ENCODE peak calls at places on chromosomes 6 and 20, in seven cellular contexts. X is H9, A is IMR-90, O is neuronal stem cell, D is H1, S is mesenchymal stem cell, H is trophoblast cell. E is an unnamed sample.

GRCh38 chr6:153096031-153096430 is 35.1 kb downstream of the RGS17 start:
- DNase-seq in X (no peak), A (no peak), O (no peak), D (no peak), S (peak; percentile 66), H (no peak), E (no peak)

GRCh38 chr20:53032021-53033001 is 60.2 kb downstream of the TSHZ2 start:
- DNase-seq in X (no peak), A (peak; percentile 25), O (no peak), D (no peak), S (peak; percentile 95), H (peak; percentile 63), E (no peak)

GRCh38 chr6:115120394-115120793 is 777.6 kb upstream of the HS3ST5 start:
- DNase-seq in X (no peak), A (no peak), O (no peak), D (no peak), S (no peak), H (no peak), E (no peak)

GRCh38 chr20:56517211-56517610 is 7.3 kb upstream of the FAM209A start:
- DNase-seq in X (no peak), A (no peak), O (no peak), D (no peak), S (no peak), H (no peak), E (no peak)

GRCh38 chr20:63740070-63740500 is 509 bp downstream of the SLC2A4RG start:
- DNase-seq in X (peak; percentile 32), A (peak; percentile 7), O (peak; percentile 59), D (peak; percentile 57), S (peak; percentile 38), H (no peak), E (peak; percentile 44)

GRCh38 chr20:31717478-31717946 is 5.2 kb downstream of the BCL2L1 start:
- DNase-seq in X (no peak), A (no peak), O (no peak), D (no peak), S (no peak), H (no peak), E (no peak)

GRCh38 chr20:19699132-19699971 is 58.7 kb upstream of the RIN2 start:
- DNase-seq in X (no peak), A (peak; percentile 87), O (no peak), D (no peak), S (peak; percentile 94), H (peak; percentile 71), E (peak; percentile 79)

GRCh38 chr20:31638816-31639215 is 1.1 kb downstream of the COX4I2 start:
- DNase-seq in X (no peak), A (no peak), O (no peak), D (no peak), S (no peak), H (no peak), E (no peak)

GRCh38 chr20:59134182-59134581 is 29.4 kb upstream of the ZNF831 start:
- DNase-seq in X (no peak), A (no peak), O (no peak), D (no peak), S (no peak), H (no peak), E (no peak)

GRCh38 chr20:59138114-59138602 is 25.5 kb upstream of the ZNF831 start:
- DNase-seq in X (no peak), A (no peak), O (no peak), D (no peak), S (no peak), H (no peak), E (no peak)

GRCh38 chr20:59137532-59137931 is 26.1 kb upstream of the ZNF831 start:
- DNase-seq in X (no peak), A (no peak), O (no peak), D (no peak), S (no peak), H (no peak), E (no peak)

GRCh38 chr20:59136027-59136426 is 27.6 kb upstream of the ZNF831 start:
- DNase-seq in X (no peak), A (no peak), O (no peak), D (no peak), S (no peak), H (no peak), E (no peak)

DNA sequence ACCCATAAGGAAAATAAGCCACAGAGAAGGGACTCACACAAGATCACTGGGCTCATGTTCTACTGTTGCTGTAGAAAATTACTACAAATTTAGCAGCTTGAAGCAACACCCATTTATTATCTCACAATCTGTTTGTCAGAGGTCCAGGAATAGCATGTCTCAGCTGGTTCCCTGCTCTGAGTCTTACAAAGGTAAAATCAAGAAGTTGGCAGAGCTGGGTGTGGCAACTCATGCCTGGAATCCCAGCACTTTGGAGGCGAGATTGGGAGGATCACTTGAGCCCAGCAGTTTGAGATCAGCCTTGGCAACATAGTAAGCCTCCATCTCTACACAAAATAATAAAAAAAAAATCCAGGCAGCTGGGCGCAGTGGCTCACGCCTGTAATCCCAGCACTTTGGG is 28.5 kb upstream of the ZNF831 start:
- DNase-seq in X (no peak), A (no peak), O (no peak), D (no peak), S (no peak), H (no peak), E (no peak)
- H3K79me1 ChIP-seq in X (no peaks in the 10 kb centered on the region), A (no peaks in the 10 kb centered on the region), O (no peaks in the 10 kb centered on the region), D (no peaks in the 10 kb centered on the region), S (no peaks in the 10 kb centered on the region), H (no peaks in the 10 kb centered on the region), E (no peaks in the 10 kb centered on the region)

DNA sequence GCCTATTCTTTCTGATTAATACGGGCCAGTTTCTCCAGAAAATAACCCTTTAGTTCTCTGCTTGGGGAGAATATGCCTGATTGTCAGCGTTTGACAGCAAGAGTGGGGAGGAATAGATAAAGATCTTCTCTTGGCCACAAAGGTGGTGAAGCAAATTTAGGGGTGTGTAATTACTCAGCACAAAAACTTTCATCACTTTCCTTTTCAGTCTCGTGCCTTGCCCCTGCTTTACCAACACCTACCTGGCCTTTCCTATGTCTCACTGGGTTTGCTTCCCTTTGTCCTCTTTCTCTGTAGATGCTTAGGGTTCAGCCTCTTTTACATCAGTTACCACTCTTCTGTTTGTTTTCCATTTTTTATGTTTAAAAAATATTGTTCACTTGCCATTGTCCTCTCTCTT is 99.2 kb downstream of the MCHR2 start:
- DNase-seq in X (no peak), A (no peak), O (no peak), D (no peak), S (no peak), H (no peak), E (peak; percentile 3)
- H4K8ac ChIP-seq in X (no peak overlapping the region), A (no peak overlapping the region), O (no peak overlapping the region), D (no peak overlapping the region), S (no peak overlapping the region), H (no peak overlapping the region), E (no peak overlapping the region)

GRCh38 chr20:13425401-13425800 is 204.3 kb downstream of the ISM1 start:
- DNase-seq in X (no peak), A (no peak), O (no peak), D (no peak), S (no peak), H (no peak), E (no peak)

GRCh38 chr20:13426870-13427269 is 205.8 kb downstream of the ISM1 start:
- DNase-seq in X (no peak), A (no peak), O (no peak), D (no peak), S (no peak), H (peak; percentile 20), E (no peak)

GRCh38 chr20:13432126-13432525 is 206.6 kb downstream of the TASP1 start:
- DNase-seq in X (no peak), A (no peak), O (no peak), D (no peak), S (peak; percentile 22), H (no peak), E (no peak)

GRCh38 chr20:13428684-13429083 is 207.6 kb downstream of the ISM1 start:
- DNase-seq in X (no peak), A (no peak), O (no peak), D (no peak), S (no peak), H (no peak), E (no peak)

DNA sequence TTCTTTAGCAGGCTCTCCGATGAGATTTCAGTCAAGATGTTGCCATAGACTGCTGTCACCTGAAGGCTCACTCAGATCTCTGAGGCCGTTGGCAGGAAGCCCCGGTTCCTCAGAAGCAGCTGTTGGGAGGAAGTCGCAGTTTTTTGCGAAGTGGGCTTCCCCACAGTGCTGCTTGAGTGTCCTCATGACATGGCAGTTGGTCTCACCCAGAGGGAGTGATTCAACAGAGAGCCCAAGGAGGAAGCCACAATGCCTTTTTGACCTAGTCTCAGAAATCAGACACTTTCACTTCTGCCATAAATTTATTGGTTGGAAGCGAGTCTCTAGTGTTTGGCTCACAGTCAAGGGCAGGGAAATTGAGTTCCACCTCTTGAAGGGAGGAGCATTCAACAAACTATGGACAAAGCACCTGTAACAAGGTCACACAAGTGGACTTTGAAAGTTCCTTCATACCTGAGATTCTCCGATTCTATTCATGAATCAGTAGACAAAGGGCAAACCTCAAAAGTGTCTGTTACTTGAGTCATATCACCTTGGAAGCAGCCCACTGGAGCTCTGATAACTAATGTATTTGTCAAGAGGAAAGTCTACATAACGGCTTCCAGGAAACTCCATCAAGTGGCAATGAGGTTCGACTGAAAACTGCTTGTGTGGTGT is 208.3 kb downstream of the TASP1 start:
- DNase-seq in X (no peak), A (peak; percentile 29), O (no peak), D (no peak), S (no peak), H (no peak), E (no peak)
- H2BK120ac ChIP-seq in X (no peak overlapping the region), A (no peak overlapping the region), O (no peak overlapping the region), D (no peak overlapping the region), S (no peak overlapping the region), H (no peak overlapping the region), E (no peak overlapping the region)

DNA sequence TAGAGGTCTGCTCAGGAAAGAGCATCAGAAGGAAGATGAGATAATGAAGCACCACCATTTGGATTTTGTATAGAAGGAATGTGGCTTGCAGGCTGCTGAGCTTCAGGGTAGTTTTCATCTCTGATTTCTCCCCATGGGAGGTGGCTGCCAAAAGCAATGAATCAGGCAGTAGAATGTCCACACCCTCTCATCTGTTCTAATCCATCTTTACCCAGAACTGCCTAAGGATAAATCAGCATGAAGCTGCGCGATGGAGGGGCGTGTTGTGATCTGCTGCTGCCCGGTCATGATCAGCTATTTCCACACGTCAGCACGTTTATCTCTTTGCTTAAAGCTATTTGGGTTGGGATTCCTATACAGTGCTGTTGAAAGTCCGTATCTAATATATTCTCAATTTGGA is 295.4 kb downstream of the FOXA2 start:
- DNase-seq in X (no peak), A (no peak), O (no peak), D (no peak), S (no peak), H (peak; percentile 15), E (no peak)
- H3K79me1 ChIP-seq in X (no peaks in the 10 kb centered on the region), A (no peaks in the 10 kb centered on the region), O (no peaks in the 10 kb centered on the region), D (no peaks in the 10 kb centered on the region), S (no peaks in the 10 kb centered on the region), H (no peaks in the 10 kb centered on the region), E (no peaks in the 10 kb centered on the region)

GRCh38 chr6:123515715-123516114 is 121.0 kb downstream of the TRDN start:
- DNase-seq in X (no peak), A (no peak), O (no peak), D (no peak), S (no peak), H (no peak), E (no peak)

GRCh38 chr6:123519191-123519510 is 117.6 kb downstream of the TRDN start:
- DNase-seq in X (no peak), A (no peak), O (no peak), D (no peak), S (no peak), H (no peak), E (no peak)

GRCh38 chr6:123520208-123520607 is 116.5 kb downstream of the TRDN start:
- DNase-seq in X (no peak), A (no peak), O (no peak), D (no peak), S (peak; percentile 36), H (peak; percentile 9), E (no peak)

GRCh38 chr6:123518441-123519190 is 118.1 kb downstream of the TRDN start:
- DNase-seq in X (no peak), A (no peak), O (no peak), D (no peak), S (no peak), H (no peak), E (no peak)
- H4K8ac ChIP-seq in X (no peak overlapping the region), A (no peak overlapping the region), O (no peak overlapping the region), D (no peak overlapping the region), S (no peak overlapping the region), H (no peak overlapping the region), E (no peak overlapping the region)